ENCODE peak calls at places on chromosomes 12 and 14, in four cellular contexts. S is GM12878, Y is HepG2, O is K562. Z is an unnamed sample.

GRCh38 chr12:120983759-120984158 is 5.4 kb downstream of the HNF1A start:
- DNase-seq in S (no peak), Y (no peak), O (no peak), Z (no peak)

GRCh38 chr12:49873361-49873934 is 30.3 kb downstream of the FAIM2 start:
- DNase-seq in S (no peak), Y (no peak), O (no peak), Z (no peak)

GRCh38 chr14:93375673-93376156 is 28.7 kb downstream of the COX8C start:
- DNase-seq in S (peak; percentile 86), Y (no peak), O (no peak), Z (no peak)

GRCh38 chr14:91062600-91062999 is 2.2 kb upstream of the RPS6KA5 start:
- DNase-seq in S (no peak), Y (no peak), O (no peak), Z (no peak)

GRCh38 chr12:81329088-81329487 is 251.2 kb downstream of the ACSS3 start:
- DNase-seq in S (no peak), Y (peak; percentile 42), O (peak; percentile 4), Z (peak; percentile 30)

GRCh38 chr12:53190108-53190729 is 9.5 kb upstream of the CSAD start:
- DNase-seq in S (no peak), Y (peak; percentile 49), O (peak; percentile 76), Z (peak; percentile 73)

GRCh38 chr12:8780389-8780788 is 42.0 kb upstream of the A2ML1 start:
- DNase-seq in S (no peak), Y (peak; percentile 16), O (peak; percentile 12), Z (peak; percentile 14)

GRCh38 chr12:41496009-41496408 is 307.9 kb downstream of the PDZRN4 start:
- DNase-seq in S (no peak), Y (no peak), O (no peak), Z (no peak)

GRCh38 chr12:88624911-88625310 is 44.6 kb upstream of the KITLG start:
- DNase-seq in S (no peak), Y (no peak), O (no peak), Z (no peak)

GRCh38 chr12:65355461-65355860 is 77.0 kb downstream of the MSRB3 start:
- DNase-seq in S (no peak), Y (no peak), O (no peak), Z (no peak)

GRCh38 chr12:19573866-19574265 is 134.6 kb downstream of the AEBP2 start:
- DNase-seq in S (no peak), Y (no peak), O (no peak), Z (no peak)

GRCh38 chr14:83779266-83779665 is 1750.7 kb upstream of the FLRT2 start:
- DNase-seq in S (no peak), Y (no peak), O (no peak), Z (no peak)

GRCh38 chr14:89936654-89937185 is 17.8 kb downstream of the EFCAB11 start:
- DNase-seq in S (no peak), Y (no peak), O (no peak), Z (no peak)

GRCh38 chr14:90301580-90302181 is 30.1 kb downstream of the NRDE2 start:
- DNase-seq in S (no peak), Y (peak; percentile 30), O (no peak), Z (peak; percentile 20)

GRCh38 chr12:49161092-49161795 is 27.6 kb downstream of the TUBA1A start:
- DNase-seq in S (no peak), Y (no peak), O (no peak), Z (no peak)

GRCh38 chr12:52120951-52121847 is 41.7 kb downstream of the SMIM41 start:
- DNase-seq in S (no peak), Y (no peak), O (no peak), Z (no peak)

GRCh38 chr12:107417004-107417403 is 268.6 kb upstream of the PWP1 start:
- DNase-seq in S (no peak), Y (peak; percentile 80), O (no peak), Z (no peak)

GRCh38 chr12:43662736-43663135 is 95.9 kb downstream of the PUS7L start:
- DNase-seq in S (no peak), Y (no peak), O (no peak), Z (no peak)

GRCh38 chr12:78470354-78471195 is 394.0 kb upstream of the SYT1 start:
- DNase-seq in S (no peak), Y (peak; percentile 27), O (no peak), Z (peak; percentile 30)

GRCh38 chr12:105750096-105750495 is 388.7 kb downstream of the NUAK1 start:
- DNase-seq in S (no peak), Y (no peak), O (no peak), Z (no peak)

GRCh38 chr12:116058574-116058973 is 218.9 kb downstream of the MED13L start:
- DNase-seq in S (no peak), Y (no peak), O (no peak), Z (no peak)

GRCh38 chr12:131105736-131106356 is 152.1 kb downstream of the ADGRD1 start:
- DNase-seq in S (no peak), Y (no peak), O (no peak), Z (no peak)

GRCh38 chr12:116490481-116490880 is 68.7 kb upstream of the MAP1LC3B2 start:
- DNase-seq in S (no peak), Y (no peak), O (no peak), Z (no peak)

GRCh38 chr12:111413442-111414086 is 7.8 kb downstream of the SH2B3 start:
- DNase-seq in S (no peak), Y (no peak), O (no peak), Z (no peak)

GRCh38 chr12:111410229-111411186 is 4.8 kb downstream of the SH2B3 start:
- DNase-seq in S (no peak), Y (no peak), O (no peak), Z (no peak)

GRCh38 chr12:111411187-111411764 is 5.6 kb downstream of the SH2B3 start:
- DNase-seq in S (no peak), Y (no peak), O (no peak), Z (no peak)

GRCh38 chr12:111412830-111413441 is 7.2 kb downstream of the SH2B3 start:
- DNase-seq in S (no peak), Y (no peak), O (no peak), Z (no peak)

GRCh38 chr12:111412007-111412829 is 6.5 kb downstream of the SH2B3 start:
- DNase-seq in S (no peak), Y (no peak), O (no peak), Z (no peak)
- TF ChIP-seq BHLHE40 in S (no peak), Y (no peak), O (no peak), Z (no peak)

GRCh38 chr12:114729731-114730130 is 45.8 kb upstream of the TBX3 start:
- DNase-seq in S (no peak), Y (no peak), O (no peak), Z (no peak)
- TF ChIP-seq SP1 in S (no peak), Y (no peak), O (no peak), Z (no peak)

GRCh38 chr14:101254805-101255764 is 306.2 kb upstream of the DIO3 start:
- DNase-seq in S (no peak), Y (no peak), O (no peak), Z (no peak)

GRCh38 chr14:101256266-101256665 is 305.0 kb upstream of the DIO3 start:
- DNase-seq in S (no peak), Y (no peak), O (no peak), Z (no peak)

GRCh38 chr14:101255765-101256125 is 305.6 kb upstream of the DIO3 start:
- DNase-seq in S (no peak), Y (no peak), O (no peak), Z (no peak)

GRCh38 chr14:101257551-101257950 is 303.7 kb upstream of the DIO3 start:
- DNase-seq in S (no peak), Y (no peak), O (no peak), Z (no peak)

GRCh38 chr14:101259748-101260147 is 301.5 kb upstream of the DIO3 start:
- DNase-seq in S (no peak), Y (no peak), O (no peak), Z (no peak)
- TF ChIP-seq BHLHE40 in S (no peak), Y (no peak), O (no peak), Z (no peak)

GRCh38 chr12:3745152-3745551 is 7.8 kb downstream of the CRACR2A start:
- DNase-seq in S (no peak), Y (no peak), O (no peak), Z (no peak)

GRCh38 chr12:3747976-3748619 is 4.8 kb downstream of the CRACR2A start:
- DNase-seq in S (no peak), Y (no peak), O (no peak), Z (no peak)

GRCh38 chr12:3748620-3749019 is 4.3 kb downstream of the CRACR2A start:
- DNase-seq in S (no peak), Y (no peak), O (no peak), Z (no peak)

GRCh38 chr12:3746758-3747157 is 6.2 kb downstream of the CRACR2A start:
- DNase-seq in S (no peak), Y (no peak), O (no peak), Z (no peak)

DNA sequence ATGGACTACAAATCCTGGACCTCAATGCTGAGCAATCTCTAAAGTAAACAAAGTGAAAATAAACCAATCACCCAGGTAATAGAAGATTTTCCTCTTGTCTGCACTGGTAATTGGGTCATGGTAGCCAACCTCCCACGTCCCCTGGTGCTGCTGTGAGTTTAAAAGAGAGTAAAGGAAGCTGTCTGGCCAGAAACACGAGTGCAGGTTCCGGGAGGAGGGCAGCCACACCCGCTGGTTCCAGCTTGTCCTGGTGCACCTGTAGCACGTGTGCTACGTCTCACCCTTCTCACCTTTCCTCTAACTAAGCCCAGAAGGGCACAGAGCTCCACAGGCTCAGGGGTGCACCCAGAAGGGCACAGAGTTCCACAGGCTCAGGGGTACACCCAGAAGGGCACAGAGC is 5.4 kb downstream of the CRACR2A start:
- DNase-seq in S (no peak), Y (no peak), O (no peak), Z (no peak)
- TF ChIP-seq SP1 in S (no peak), Y (no peak), O (no peak), Z (no peak)